ENCODE peak calls at places on chromosomes 7 and 10, in four cellular contexts. T is aorta; D is HL-60; N is CD8-positive, alpha-beta memory T cell. A is an unnamed sample.

GRCh38 chr10:30683496-30683895 is 53.9 kb upstream of the LYZL2 start:
- DNase-seq in T (no peak), N (no peak), D (no peak), A (no peak)

GRCh38 chr7:106111671-106112117 is 418 bp downstream of the SYPL1 start:
- DNase-seq in D (no peak), T (peak; percentile 91), N (no peak), A (peak; percentile 59)

GRCh38 chr7:66055321-66055956 is 20.2 kb upstream of the ASL start:
- DNase-seq in D (no peak), N (no peak), T (no peak), A (no peak)

GRCh38 chr7:32293833-32294232 is 196.3 kb downstream of the LSM5 start:
- DNase-seq in T (peak; percentile 55), N (no peak), D (no peak), A (no peak)

GRCh38 chr7:35771776-35772175 is 29.1 kb upstream of the SEPTIN7 start:
- DNase-seq in N (no peak), D (no peak), T (no peak), A (no peak)

GRCh38 chr7:8143151-8143874 is 118.7 kb downstream of the ICA1 start:
- DNase-seq in N (no peak), T (no peak), D (no peak), A (no peak)

GRCh38 chr7:99102809-99103690 is 40.9 kb downstream of the SMURF1 start:
- DNase-seq in T (no peak), N (no peak), D (no peak), A (no peak)

GRCh38 chr10:91389636-91390512 is 20.3 kb upstream of the HECTD2 start:
- DNase-seq in T (no peak), D (no peak), N (peak; percentile 64), A (no peak)

GRCh38 chr7:98167653-98168052 is 43.6 kb upstream of the BHLHA15 start:
- DNase-seq in D (no peak), N (no peak), T (no peak), A (no peak)

GRCh38 chr7:26603631-26604030 is 260.8 kb downstream of the SKAP2 start:
- DNase-seq in N (no peak), D (no peak), T (no peak), A (no peak)

GRCh38 chr7:4631664-4632171 is 50.4 kb upstream of the FOXK1 start:
- DNase-seq in N (no peak), T (peak; percentile 90), D (no peak), A (peak; percentile 85)

GRCh38 chr10:43194266-43194665 is 56.0 kb downstream of the CSGALNACT2 start:
- DNase-seq in T (peak; percentile 67), N (no peak), D (no peak), A (peak; percentile 43)

GRCh38 chr10:97868134-97868685 is 18.6 kb downstream of the GOLGA7B start:
- DNase-seq in D (no peak), T (no peak), N (no peak), A (no peak)

GRCh38 chr10:31034041-31034918 is 2.6 kb upstream of the ZNF438 start:
- DNase-seq in D (peak; percentile 43), N (no peak), T (no peak), A (no peak)

GRCh38 chr10:87658858-87659555 is 671 bp upstream of the PAPSS2 start:
- DNase-seq in D (no peak), N (no peak), T (no peak), A (peak; percentile 38)

GRCh38 chr10:114479307-114479706 is 75.0 kb upstream of the AFAP1L2 start:
- DNase-seq in N (no peak), D (no peak), T (no peak), A (no peak)

GRCh38 chr10:87942884-87943527 is 79.6 kb downstream of the PTEN start:
- DNase-seq in D (no peak), N (no peak), T (no peak), A (no peak)

GRCh38 chr7:157678503-157678902 is 341.7 kb downstream of the DNAJB6 start:
- DNase-seq in N (no peak), T (no peak), D (no peak), A (no peak)

GRCh38 chr10:79007843-79008319 is 60.9 kb upstream of the ZMIZ1 start:
- DNase-seq in N (no peak), T (no peak), D (no peak), A (no peak)

GRCh38 chr10:104648421-104648820 is 7.3 kb downstream of the SORCS3 start:
- DNase-seq in D (no peak), N (no peak), T (no peak), A (no peak)

GRCh38 chr7:82507976-82508677 is 64.5 kb upstream of the CACNA2D1 start:
- DNase-seq in D (no peak), N (no peak), T (no peak), A (no peak)

GRCh38 chr10:33772370-33773331 is 438.2 kb upstream of the NRP1 start:
- DNase-seq in D (peak; percentile 28), N (no peak), T (no peak), A (no peak)

GRCh38 chr10:125158528-125159485 is 1.6 kb downstream of the CTBP2 start:
- DNase-seq in N (no peak), T (peak; percentile 83), D (no peak), A (peak; percentile 91)

GRCh38 chr10:108850138-108850854 is 1073.0 kb downstream of the XPNPEP1 start:
- DNase-seq in D (no peak), N (no peak), T (no peak), A (no peak)

GRCh38 chr7:74438327-74438726 is 15.4 kb upstream of the GTF2IRD1 start:
- DNase-seq in D (no peak), T (no peak), N (no peak), A (no peak)

GRCh38 chr7:88306590-88307048 is at the start of gene STEAP4:
- DNase-seq in D (peak; percentile 70), T (peak; percentile 88), N (no peak), A (peak; percentile 90)

GRCh38 chr7:88305044-88305443 is 1.6 kb downstream of the STEAP4 start:
- DNase-seq in N (no peak), T (no peak), D (no peak), A (no peak)

GRCh38 chr7:88309845-88310244 is 3.2 kb upstream of the STEAP4 start:
- DNase-seq in D (no peak), T (no peak), N (no peak), A (no peak)

GRCh38 chr7:88307841-88308240 is 1.1 kb upstream of the STEAP4 start:
- DNase-seq in N (no peak), D (no peak), T (no peak), A (no peak)

DNA sequence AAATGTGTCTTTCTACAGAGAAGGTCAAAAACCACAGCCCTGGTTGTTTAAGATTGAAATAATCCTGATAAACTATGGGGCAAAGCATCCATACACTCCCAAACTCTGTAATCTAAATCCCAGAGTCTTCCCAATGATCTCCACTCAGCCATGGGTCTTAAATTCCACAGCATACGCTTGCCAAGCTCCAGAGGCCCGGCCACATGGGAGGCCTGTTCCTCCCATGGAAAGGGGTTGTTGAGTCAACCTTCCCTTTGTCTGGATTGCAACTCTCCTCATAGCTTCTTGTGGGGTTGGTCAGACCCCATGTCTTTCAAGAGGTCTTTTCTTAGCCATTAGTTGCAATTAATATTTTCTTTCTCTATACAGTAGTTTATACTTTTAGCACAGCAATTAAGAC is 718 bp upstream of the STEAP4 start:
- DNase-seq in N (no peak), T (no peak), D (no peak), A (no peak)
- H3K4me3 ChIP-seq in N (no peak overlapping the region), T (no peak overlapping the region), D (no peak overlapping the region), A (no peak overlapping the region)

DNA sequence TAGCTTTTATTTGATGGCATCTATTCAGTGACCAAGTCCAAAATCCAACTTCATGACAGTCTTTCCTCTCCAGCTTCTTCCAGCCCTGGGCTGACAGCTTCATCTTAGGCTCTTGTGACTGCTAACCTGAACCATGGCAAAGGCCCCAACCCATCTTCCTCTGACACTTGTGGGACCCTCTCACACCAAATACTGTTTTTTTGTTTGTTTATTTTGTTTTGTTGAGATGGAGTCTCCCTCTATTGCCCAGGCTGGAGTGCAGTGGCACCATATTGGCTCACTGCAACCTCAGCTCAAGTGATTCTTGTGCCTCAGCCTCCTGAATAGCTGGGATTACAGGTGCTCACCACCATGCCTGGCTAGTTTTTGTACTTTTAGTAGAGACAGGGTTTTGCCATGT is 265.2 kb downstream of the GATA3 start:
- DNase-seq in N (no peak), T (no peak), D (no peak), A (no peak)
- H3K4me3 ChIP-seq in N (no peak overlapping the region), T (no peak overlapping the region), D (no peak overlapping the region), A (no peak overlapping the region)

GRCh38 chr7:100739934-100740333 is 6.5 kb downstream of the ZAN start:
- DNase-seq in D (no peak), T (no peak), N (no peak), A (no peak)

GRCh38 chr7:100744605-100745004 is 11.2 kb downstream of the ZAN start:
- DNase-seq in N (no peak), T (no peak), D (no peak), A (no peak)

DNA sequence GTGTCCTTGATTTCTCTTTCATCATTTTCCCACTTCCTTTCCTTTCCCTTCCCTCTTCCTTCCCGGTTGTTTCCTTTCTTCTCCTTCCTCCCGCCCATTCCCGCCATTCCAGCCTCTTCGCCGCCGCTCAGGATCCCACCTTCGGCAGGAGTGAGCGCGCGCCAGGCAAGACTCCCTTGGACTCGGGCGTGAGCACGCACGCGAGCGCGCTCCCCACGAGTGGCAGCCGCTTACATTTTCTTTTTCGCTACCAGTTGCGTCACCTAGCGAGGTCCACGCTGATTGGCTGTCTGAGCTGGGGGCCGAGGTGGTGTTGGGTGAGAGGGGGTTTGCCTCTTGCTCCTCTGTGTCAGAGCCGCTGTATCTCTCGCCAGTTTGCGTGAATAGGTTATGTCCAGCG is 11.8 kb downstream of the ZAN start:
- DNase-seq in N (no peak), D (no peak), T (no peak), A (no peak)
- H3K4me3 ChIP-seq in N (no peak overlapping the region), D (no peak overlapping the region), T (no peak overlapping the region), A (no peak overlapping the region)

GRCh38 chr7:1189986-1190772 is 30.2 kb upstream of the ZFAND2A start:
- DNase-seq in N (no peak), T (no peak), D (no peak), A (no peak)
- H3K4me3 ChIP-seq in N (no peak overlapping the region), T (no peak overlapping the region), D (no peak overlapping the region), A (no peak overlapping the region)

DNA sequence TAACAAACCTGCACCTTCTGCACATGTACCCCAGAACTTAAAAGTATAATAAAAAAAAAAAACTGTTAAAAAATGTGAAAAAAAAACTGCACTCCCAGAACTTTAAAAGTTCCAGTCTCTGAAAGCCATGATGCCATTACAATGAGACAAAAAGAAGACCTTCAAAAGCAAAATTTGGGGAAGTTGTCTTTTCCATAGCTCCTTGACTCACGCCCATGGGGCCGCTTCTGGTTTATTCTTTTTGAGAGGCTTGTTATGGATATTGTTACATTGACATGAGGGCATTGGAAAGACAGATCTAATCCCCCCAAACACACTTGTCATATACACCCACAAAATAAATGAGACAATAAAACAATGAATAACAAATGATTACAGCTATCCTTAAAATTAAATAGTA is 805 bp downstream of the BLNK start:
- DNase-seq in T (no peak), N (no peak), D (no peak), A (no peak)
- H3K4me3 ChIP-seq in T (no peak overlapping the region), N (no peak overlapping the region), D (no peak overlapping the region), A (peak overlapping the region; percentile 27)

DNA sequence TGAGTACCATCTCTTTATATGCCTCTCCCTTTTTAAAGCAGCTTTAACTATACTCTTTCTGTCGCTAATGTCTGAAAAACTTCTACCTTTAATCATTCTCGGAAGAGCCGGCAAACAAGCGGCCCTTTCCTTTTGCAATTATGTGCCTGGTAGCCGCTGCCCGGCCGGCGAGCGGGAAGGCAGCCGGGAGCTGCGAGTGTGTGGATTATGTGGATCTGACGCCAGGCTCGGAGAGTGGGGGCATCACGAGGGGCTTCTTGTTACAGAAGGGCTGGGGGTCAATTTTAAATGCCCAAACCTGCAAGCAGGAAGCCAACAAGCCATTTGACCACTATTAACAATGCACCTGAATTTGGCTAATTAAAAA is 121.0 kb downstream of the BUB3 start:
- DNase-seq in D (no peak), T (no peak), N (no peak), A (no peak)
- H3K4me3 ChIP-seq in D (no peak overlapping the region), T (no peak overlapping the region), N (no peak overlapping the region), A (no peak overlapping the region)

A was measured in left lung.